ENCODE peak calls at places on chromosomes 5 and 9, in ten cellular contexts. One of them, this sample, is unnamed.

GRCh38 chr5:118984602-118985001 is 3.7 kb downstream of the DTWD2 start:
- DNase-seq in activated T-cell treated with anti-CD3 and anti-CD28 coated beads for 1 hour: no peak
- DNase-seq in activated CD4-positive, alpha-beta T cell treated with anti-CD3 and anti-CD28 coated beads, Interleukin-2, amount 50 U/mL, for 1 hour: no peak
- DNase-seq in SW 1271: no peak
- DNase-seq in head of caudate nucleus: no peak
- DNase-seq in type B pancreatic cell: no peak
- DNase-seq in lung: no peak
- DNase-seq in epithelial cell of esophagus: peak; percentile 10
- DNase-seq in T-helper 2 cell: no peak
- DNase-seq in kidney: no peak
- DNase-seq in this sample: no peak

GRCh38 chr5:179129607-179130071 is 69.5 kb downstream of the ZNF354C start:
- DNase-seq in epithelial cell of esophagus: no peak
- DNase-seq in SW 1271: no peak
- DNase-seq in lung: no peak
- DNase-seq in activated T-cell treated with anti-CD3 and anti-CD28 coated beads for 1 hour: no peak
- DNase-seq in T-helper 2 cell: no peak
- DNase-seq in kidney: peak; percentile 40
- DNase-seq in activated CD4-positive, alpha-beta T cell treated with anti-CD3 and anti-CD28 coated beads, Interleukin-2, amount 50 U/mL, for 1 hour: no peak
- DNase-seq in type B pancreatic cell: peak; percentile 64
- DNase-seq in head of caudate nucleus: no peak
- DNase-seq in this sample: no peak

GRCh38 chr9:120377268-120378150 is 202.5 kb downstream of the CDK5RAP2 start:
- DNase-seq in T-helper 2 cell: no peak
- DNase-seq in epithelial cell of esophagus: no peak
- DNase-seq in lung: no peak
- DNase-seq in kidney: no peak
- DNase-seq in activated T-cell treated with anti-CD3 and anti-CD28 coated beads for 1 hour: no peak
- DNase-seq in SW 1271: no peak
- DNase-seq in activated CD4-positive, alpha-beta T cell treated with anti-CD3 and anti-CD28 coated beads, Interleukin-2, amount 50 U/mL, for 1 hour: no peak
- DNase-seq in type B pancreatic cell: no peak
- DNase-seq in head of caudate nucleus: no peak
- DNase-seq in this sample: peak; percentile 50

GRCh38 chr9:89879711-89880110 is 274.9 kb downstream of the GADD45G start:
- DNase-seq in type B pancreatic cell: no peak
- DNase-seq in epithelial cell of esophagus: no peak
- DNase-seq in head of caudate nucleus: peak; percentile 27
- DNase-seq in lung: no peak
- DNase-seq in SW 1271: no peak
- DNase-seq in kidney: no peak
- DNase-seq in activated T-cell treated with anti-CD3 and anti-CD28 coated beads for 1 hour: no peak
- DNase-seq in activated CD4-positive, alpha-beta T cell treated with anti-CD3 and anti-CD28 coated beads, Interleukin-2, amount 50 U/mL, for 1 hour: no peak
- DNase-seq in T-helper 2 cell: no peak
- DNase-seq in this sample: peak; percentile 77

GRCh38 chr5:149205625-149206523 is 64.6 kb downstream of the ABLIM3 start:
- DNase-seq in epithelial cell of esophagus: peak; percentile 31
- DNase-seq in T-helper 2 cell: no peak
- DNase-seq in head of caudate nucleus: no peak
- DNase-seq in activated CD4-positive, alpha-beta T cell treated with anti-CD3 and anti-CD28 coated beads, Interleukin-2, amount 50 U/mL, for 1 hour: no peak
- DNase-seq in kidney: peak; percentile 87
- DNase-seq in activated T-cell treated with anti-CD3 and anti-CD28 coated beads for 1 hour: no peak
- DNase-seq in type B pancreatic cell: no peak
- DNase-seq in lung: peak; percentile 56
- DNase-seq in SW 1271: no peak
- DNase-seq in this sample: no peak

GRCh38 chr5:42491699-42492098 is 68.5 kb downstream of the GHR start:
- DNase-seq in epithelial cell of esophagus: no peak
- DNase-seq in SW 1271: no peak
- DNase-seq in type B pancreatic cell: no peak
- DNase-seq in T-helper 2 cell: no peak
- DNase-seq in lung: no peak
- DNase-seq in head of caudate nucleus: no peak
- DNase-seq in activated CD4-positive, alpha-beta T cell treated with anti-CD3 and anti-CD28 coated beads, Interleukin-2, amount 50 U/mL, for 1 hour: no peak
- DNase-seq in kidney: no peak
- DNase-seq in activated T-cell treated with anti-CD3 and anti-CD28 coated beads for 1 hour: no peak
- DNase-seq in this sample: no peak

GRCh38 chr5:42021923-42022322 is 96.8 kb downstream of the FBXO4 start:
- DNase-seq in head of caudate nucleus: no peak
- DNase-seq in SW 1271: no peak
- DNase-seq in activated T-cell treated with anti-CD3 and anti-CD28 coated beads for 1 hour: no peak
- DNase-seq in epithelial cell of esophagus: no peak
- DNase-seq in T-helper 2 cell: no peak
- DNase-seq in type B pancreatic cell: no peak
- DNase-seq in lung: no peak
- DNase-seq in activated CD4-positive, alpha-beta T cell treated with anti-CD3 and anti-CD28 coated beads, Interleukin-2, amount 50 U/mL, for 1 hour: no peak
- DNase-seq in kidney: no peak
- DNase-seq in this sample: no peak

GRCh38 chr9:136861874-136862457 is 4.1 kb downstream of the EDF1 start:
- DNase-seq in T-helper 2 cell: no peak
- DNase-seq in lung: no peak
- DNase-seq in activated T-cell treated with anti-CD3 and anti-CD28 coated beads for 1 hour: no peak
- DNase-seq in epithelial cell of esophagus: no peak
- DNase-seq in head of caudate nucleus: no peak
- DNase-seq in type B pancreatic cell: no peak
- DNase-seq in kidney: no peak
- DNase-seq in activated CD4-positive, alpha-beta T cell treated with anti-CD3 and anti-CD28 coated beads, Interleukin-2, amount 50 U/mL, for 1 hour: no peak
- DNase-seq in SW 1271: no peak
- DNase-seq in this sample: no peak

GRCh38 chr5:1010641-1011046 is 2.0 kb downstream of the NKD2 start:
- DNase-seq in lung: no peak
- DNase-seq in type B pancreatic cell: peak; percentile 64
- DNase-seq in SW 1271: no peak
- DNase-seq in epithelial cell of esophagus: no peak
- DNase-seq in T-helper 2 cell: no peak
- DNase-seq in activated CD4-positive, alpha-beta T cell treated with anti-CD3 and anti-CD28 coated beads, Interleukin-2, amount 50 U/mL, for 1 hour: no peak
- DNase-seq in head of caudate nucleus: peak; percentile 35
- DNase-seq in kidney: peak; percentile 49
- DNase-seq in activated T-cell treated with anti-CD3 and anti-CD28 coated beads for 1 hour: no peak
- DNase-seq in this sample: peak; percentile 61

GRCh38 chr9:126705767-126706697 is 92.3 kb downstream of the LMX1B start:
- DNase-seq in head of caudate nucleus: peak; percentile 67
- DNase-seq in activated CD4-positive, alpha-beta T cell treated with anti-CD3 and anti-CD28 coated beads, Interleukin-2, amount 50 U/mL, for 1 hour: peak; percentile 79
- DNase-seq in type B pancreatic cell: no peak
- DNase-seq in SW 1271: peak; percentile 40
- DNase-seq in kidney: peak; percentile 78
- DNase-seq in activated T-cell treated with anti-CD3 and anti-CD28 coated beads for 1 hour: peak; percentile 78
- DNase-seq in T-helper 2 cell: peak; percentile 63
- DNase-seq in lung: peak; percentile 58
- DNase-seq in epithelial cell of esophagus: peak; percentile 72
- DNase-seq in this sample: peak; percentile 72

GRCh38 chr5:1356873-1357787 is 12.2 kb upstream of the CLPTM1L start:
- DNase-seq in activated T-cell treated with anti-CD3 and anti-CD28 coated beads for 1 hour: no peak
- DNase-seq in T-helper 2 cell: no peak
- DNase-seq in lung: no peak
- DNase-seq in epithelial cell of esophagus: no peak
- DNase-seq in activated CD4-positive, alpha-beta T cell treated with anti-CD3 and anti-CD28 coated beads, Interleukin-2, amount 50 U/mL, for 1 hour: no peak
- DNase-seq in type B pancreatic cell: no peak
- DNase-seq in head of caudate nucleus: no peak
- DNase-seq in kidney: peak; percentile 58
- DNase-seq in SW 1271: no peak
- DNase-seq in this sample: no peak

GRCh38 chr5:150999704-151000452 is 20.5 kb upstream of the GPX3 start:
- DNase-seq in kidney: no peak
- DNase-seq in epithelial cell of esophagus: no peak
- DNase-seq in T-helper 2 cell: no peak
- DNase-seq in lung: no peak
- DNase-seq in activated CD4-positive, alpha-beta T cell treated with anti-CD3 and anti-CD28 coated beads, Interleukin-2, amount 50 U/mL, for 1 hour: no peak
- DNase-seq in SW 1271: no peak
- DNase-seq in type B pancreatic cell: peak; percentile 40
- DNase-seq in activated T-cell treated with anti-CD3 and anti-CD28 coated beads for 1 hour: no peak
- DNase-seq in head of caudate nucleus: no peak
- DNase-seq in this sample: peak; percentile 85

GRCh38 chr9:34459941-34460340 is 1.3 kb downstream of the DNAI1 start:
- DNase-seq in kidney: no peak
- DNase-seq in head of caudate nucleus: no peak
- DNase-seq in epithelial cell of esophagus: peak; percentile 33
- DNase-seq in activated CD4-positive, alpha-beta T cell treated with anti-CD3 and anti-CD28 coated beads, Interleukin-2, amount 50 U/mL, for 1 hour: no peak
- DNase-seq in lung: no peak
- DNase-seq in type B pancreatic cell: no peak
- DNase-seq in SW 1271: no peak
- DNase-seq in activated T-cell treated with anti-CD3 and anti-CD28 coated beads for 1 hour: no peak
- DNase-seq in T-helper 2 cell: no peak
- DNase-seq in this sample: no peak

GRCh38 chr5:143932584-143932983 is 120.6 kb downstream of the HMHB1 start:
- DNase-seq in kidney: no peak
- DNase-seq in SW 1271: no peak
- DNase-seq in head of caudate nucleus: no peak
- DNase-seq in activated CD4-positive, alpha-beta T cell treated with anti-CD3 and anti-CD28 coated beads, Interleukin-2, amount 50 U/mL, for 1 hour: no peak
- DNase-seq in activated T-cell treated with anti-CD3 and anti-CD28 coated beads for 1 hour: no peak
- DNase-seq in T-helper 2 cell: no peak
- DNase-seq in type B pancreatic cell: no peak
- DNase-seq in lung: no peak
- DNase-seq in epithelial cell of esophagus: peak; percentile 75
- DNase-seq in this sample: no peak

GRCh38 chr9:106376689-106377088 is 486.3 kb upstream of the ZNF462 start:
- DNase-seq in lung: no peak
- DNase-seq in epithelial cell of esophagus: peak; percentile 28
- DNase-seq in kidney: no peak
- DNase-seq in SW 1271: no peak
- DNase-seq in activated CD4-positive, alpha-beta T cell treated with anti-CD3 and anti-CD28 coated beads, Interleukin-2, amount 50 U/mL, for 1 hour: no peak
- DNase-seq in type B pancreatic cell: no peak
- DNase-seq in head of caudate nucleus: no peak
- DNase-seq in activated T-cell treated with anti-CD3 and anti-CD28 coated beads for 1 hour: no peak
- DNase-seq in T-helper 2 cell: peak; percentile 14
- DNase-seq in this sample: no peak

GRCh38 chr9:105405514-105406131 is 42.2 kb upstream of the FSD1L start:
- DNase-seq in lung: no peak
- DNase-seq in activated T-cell treated with anti-CD3 and anti-CD28 coated beads for 1 hour: no peak
- DNase-seq in activated CD4-positive, alpha-beta T cell treated with anti-CD3 and anti-CD28 coated beads, Interleukin-2, amount 50 U/mL, for 1 hour: peak; percentile 34
- DNase-seq in T-helper 2 cell: peak; percentile 97
- DNase-seq in head of caudate nucleus: no peak
- DNase-seq in epithelial cell of esophagus: no peak
- DNase-seq in SW 1271: no peak
- DNase-seq in kidney: no peak
- DNase-seq in type B pancreatic cell: no peak
- DNase-seq in this sample: no peak

GRCh38 chr5:34998058-34998789 is 49.5 kb downstream of the AGXT2 start:
- DNase-seq in T-helper 2 cell: no peak
- DNase-seq in head of caudate nucleus: no peak
- DNase-seq in activated T-cell treated with anti-CD3 and anti-CD28 coated beads for 1 hour: no peak
- DNase-seq in type B pancreatic cell: no peak
- DNase-seq in lung: no peak
- DNase-seq in epithelial cell of esophagus: no peak
- DNase-seq in activated CD4-positive, alpha-beta T cell treated with anti-CD3 and anti-CD28 coated beads, Interleukin-2, amount 50 U/mL, for 1 hour: no peak
- DNase-seq in SW 1271: no peak
- DNase-seq in kidney: no peak
- DNase-seq in this sample: no peak

GRCh38 chr5:14552017-14552416 is 29.6 kb upstream of the OTULINL start:
- DNase-seq in head of caudate nucleus: no peak
- DNase-seq in activated T-cell treated with anti-CD3 and anti-CD28 coated beads for 1 hour: no peak
- DNase-seq in type B pancreatic cell: no peak
- DNase-seq in T-helper 2 cell: no peak
- DNase-seq in kidney: no peak
- DNase-seq in activated CD4-positive, alpha-beta T cell treated with anti-CD3 and anti-CD28 coated beads, Interleukin-2, amount 50 U/mL, for 1 hour: no peak
- DNase-seq in SW 1271: no peak
- DNase-seq in epithelial cell of esophagus: no peak
- DNase-seq in lung: no peak
- DNase-seq in this sample: no peak

GRCh38 chr9:134344068-134344820 is 18.0 kb downstream of the RXRA start:
- DNase-seq in epithelial cell of esophagus: no peak
- DNase-seq in lung: peak; percentile 60
- DNase-seq in head of caudate nucleus: no peak
- DNase-seq in T-helper 2 cell: no peak
- DNase-seq in activated CD4-positive, alpha-beta T cell treated with anti-CD3 and anti-CD28 coated beads, Interleukin-2, amount 50 U/mL, for 1 hour: no peak
- DNase-seq in activated T-cell treated with anti-CD3 and anti-CD28 coated beads for 1 hour: peak; percentile 12
- DNase-seq in SW 1271: no peak
- DNase-seq in kidney: no peak
- DNase-seq in type B pancreatic cell: no peak
- DNase-seq in this sample: peak; percentile 87

GRCh38 chr5:150069619-150070276 is 16.6 kb downstream of the CSF1R start:
- DNase-seq in epithelial cell of esophagus: no peak
- DNase-seq in activated CD4-positive, alpha-beta T cell treated with anti-CD3 and anti-CD28 coated beads, Interleukin-2, amount 50 U/mL, for 1 hour: no peak
- DNase-seq in activated T-cell treated with anti-CD3 and anti-CD28 coated beads for 1 hour: no peak
- DNase-seq in kidney: no peak
- DNase-seq in lung: no peak
- DNase-seq in T-helper 2 cell: no peak
- DNase-seq in SW 1271: no peak
- DNase-seq in type B pancreatic cell: no peak
- DNase-seq in head of caudate nucleus: peak; percentile 15
- DNase-seq in this sample: no peak

This sample was measured in sigmoid colon.